ENCODE peak calls at places on chromosomes 7 and 10, in seven cellular contexts. P is HCT116, K is vagina, L is upper lobe of left lung, N is breast epithelium, V is sigmoid colon, C is suprapubic skin. Q is an unnamed sample.

GRCh38 chr7:139598642-139599041 is 75.2 kb downstream of the CLEC2L start:
- DNase-seq in P (no peak), K (peak; percentile 44), L (no peak), N (no peak), V (no peak), C (no peak), Q (no peak)

GRCh38 chr7:120171406-120171805 is 101.6 kb upstream of the KCND2 start:
- DNase-seq in P (peak; percentile 6), K (no peak), L (no peak), N (no peak), V (no peak), C (no peak), Q (no peak)

GRCh38 chr7:29177963-29178612 is 16.5 kb upstream of the CHN2 start:
- DNase-seq in P (no peak), K (no peak), L (peak; percentile 77), N (no peak), V (peak; percentile 76), C (no peak), Q (peak; percentile 77)

GRCh38 chr10:116836087-116836486 is 13.2 kb upstream of the ENO4 start:
- DNase-seq in P (no peak), K (peak; percentile 22), L (no peak), N (no peak), V (no peak), C (no peak), Q (no peak)

GRCh38 chr10:61589547-61590243 is 73.0 kb upstream of the CABCOCO1 start:
- DNase-seq in P (no peak), K (no peak), L (no peak), N (no peak), V (no peak), C (no peak), Q (no peak)

GRCh38 chr10:125982256-125982948 is 86.0 kb downstream of the FANK1 start:
- DNase-seq in P (peak; percentile 64), K (no peak), L (no peak), N (no peak), V (no peak), C (no peak), Q (no peak)

GRCh38 chr10:117074621-117075020 is 63.4 kb downstream of the VAX1 start:
- DNase-seq in P (peak; percentile 52), K (no peak), L (no peak), N (no peak), V (no peak), C (no peak), Q (no peak)

GRCh38 chr10:87594181-87594580 is 65.5 kb upstream of the PAPSS2 start:
- DNase-seq in P (no peak), K (no peak), L (no peak), N (no peak), V (no peak), C (no peak), Q (no peak)

GRCh38 chr10:126216221-126216701 is 172.0 kb downstream of the ADAM12 start:
- DNase-seq in P (no peak), K (no peak), L (no peak), N (no peak), V (no peak), C (no peak), Q (no peak)

GRCh38 chr10:119737827-119738226 is 12.0 kb downstream of the INPP5F start:
- DNase-seq in P (peak; percentile 86), K (no peak), L (peak; percentile 51), N (no peak), V (no peak), C (no peak), Q (no peak)

GRCh38 chr7:80775972-80776371 is 137.5 kb downstream of the CD36 start:
- DNase-seq in P (no peak), K (no peak), L (no peak), N (no peak), V (no peak), C (no peak), Q (no peak)

GRCh38 chr7:94355389-94355788 is 39.3 kb upstream of the COL1A2 start:
- DNase-seq in P (no peak), K (no peak), L (no peak), N (no peak), V (no peak), C (no peak), Q (no peak)

GRCh38 chr7:134996097-134996550 is 9.8 kb downstream of the AGBL3 start:
- DNase-seq in P (no peak), K (no peak), L (no peak), N (no peak), V (no peak), C (no peak), Q (no peak)

GRCh38 chr7:100822236-100823139 is 4.8 kb downstream of the EPHB4 start:
- DNase-seq in P (no peak), K (no peak), L (no peak), N (no peak), V (no peak), C (no peak), Q (peak; percentile 66)

GRCh38 chr7:131803861-131804260 is 247.4 kb upstream of the PODXL start:
- DNase-seq in P (no peak), K (no peak), L (no peak), N (no peak), V (no peak), C (no peak), Q (no peak)

GRCh38 chr7:120985839-120986238 is 2.7 kb upstream of the CPED1 start:
- DNase-seq in P (no peak), K (no peak), L (no peak), N (no peak), V (no peak), C (no peak), Q (no peak)

GRCh38 chr7:114087674-114088539 is 169.1 kb upstream of the PPP1R3A start:
- DNase-seq in P (no peak), K (no peak), L (peak; percentile 39), N (no peak), V (peak; percentile 64), C (peak; percentile 74), Q (no peak)

DNA sequence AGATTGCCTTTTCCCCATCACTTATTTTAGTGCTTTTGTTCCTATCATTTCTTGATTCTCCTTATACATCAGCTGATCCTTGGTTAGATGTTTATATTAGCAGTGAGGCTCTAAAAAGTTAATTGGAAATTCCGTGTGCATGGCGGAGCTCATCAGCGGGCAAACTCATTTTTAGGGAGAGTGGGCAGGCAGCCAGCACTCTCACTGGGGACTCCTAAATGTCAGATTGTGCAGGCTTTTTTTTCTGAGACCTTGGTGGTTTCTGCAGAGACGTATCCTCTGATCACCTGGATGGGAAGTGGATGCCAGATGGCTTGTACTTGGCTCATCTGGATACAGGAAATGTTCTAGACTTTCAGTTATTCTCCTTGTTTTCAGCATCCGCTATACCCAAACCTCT is 43.7 kb downstream of the HIP1 start:
- DNase-seq in P (no peak), K (no peak), L (no peak), N (no peak), V (peak; percentile 56), C (no peak), Q (no peak)
- TF ChIP-seq POLR2AphosphoS5 in P (no peak), K (no peak), L (no peak), N (no peak), V (no peak), C (no peak), Q (no peak)

GRCh38 chr10:3116508-3117100 is 49.3 kb downstream of the PFKP start:
- DNase-seq in P (no peak), K (no peak), L (no peak), N (no peak), V (no peak), C (no peak), Q (no peak)
- H3K36me3 ChIP-seq in P (peaks cover 67% of the 10 kb centered on the region), K (peaks cover 20% of the 10 kb centered on the region), L (no peaks in the 10 kb centered on the region), N (no peaks in the 10 kb centered on the region), V (peaks cover 71% of the 10 kb centered on the region), C (peaks cover 62% of the 10 kb centered on the region), Q (peaks cover 91% of the 10 kb centered on the region)

GRCh38 chr10:49594594-49594993 is 15.5 kb upstream of the SLC18A3 start:
- DNase-seq in P (peak; percentile 37), K (peak; percentile 60), L (peak; percentile 30), N (no peak), V (no peak), C (no peak), Q (no peak)
- TF ChIP-seq POLR2A in P (no peak), K (no peak), L (no peak), N (no peak), V (no peak), C (no peak), Q (no peak)

GRCh38 chr7:64307254-64308018 is 6.3 kb upstream of the ZNF736 start:
- DNase-seq in P (no peak), K (peak; percentile 97), L (peak; percentile 97), N (peak; percentile 95), V (peak; percentile 96), C (peak; percentile 95), Q (peak; percentile 99)
- TF ChIP-seq POLR2AphosphoS5 in P (no peak), K (peak; percentile 88), L (peak; percentile 81), N (peak; percentile 58), V (peak; percentile 33), C (no peak), Q (peak; percentile 85)

DNA sequence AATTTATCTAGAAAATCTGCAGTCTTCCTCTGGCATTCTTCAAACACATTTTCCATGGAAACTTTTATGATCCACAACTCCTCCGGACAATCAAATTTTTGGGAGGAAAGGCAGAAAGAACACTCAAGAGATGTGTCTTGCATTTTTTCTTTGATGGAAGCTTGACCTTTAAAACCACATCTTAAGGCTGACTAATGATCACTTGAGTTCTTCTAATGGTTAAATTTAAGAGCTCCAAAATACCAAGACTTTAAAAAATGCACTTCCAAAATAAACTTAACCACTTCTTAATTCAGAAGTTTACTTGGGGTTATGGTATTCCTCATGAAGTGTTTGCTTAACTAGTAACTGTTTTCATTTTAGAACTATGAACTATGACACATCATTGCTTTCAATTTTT is 43.3 kb downstream of the ETV1 start:
- DNase-seq in P (no peak), K (no peak), L (no peak), N (no peak), V (no peak), C (no peak), Q (no peak)
- H3K36me3 ChIP-seq in P (no peaks in the 10 kb centered on the region), K (no peaks in the 10 kb centered on the region), L (no peaks in the 10 kb centered on the region), N (no peaks in the 10 kb centered on the region), V (no peaks in the 10 kb centered on the region), C (no peaks in the 10 kb centered on the region), Q (no peaks in the 10 kb centered on the region)

Q was measured in spleen.